ENCODE peak calls at places on chromosomes 4 and X, in seven cellular contexts. Q is sigmoid colon; B is T-cell; I is activated T-helper 1 cell treated with Interleukin-2 at 50 U/mL for 16 hours; W is ovary; O is IMR-90; G is stimulated activated CD8-positive, alpha-beta memory T cell treated with anti-CD3 and anti-CD28 coated beads, Interleukin-2, amount 100 ng/mL, for 48 hours. K is an unnamed sample.

GRCh38 chr4:68589790-68590189 is 13.7 kb upstream of the UGT2B17 start:
- DNase-seq in Q (no peak), B (no peak), I (no peak), W (no peak), O (no peak), G (no peak), K (no peak)

GRCh38 chr4:150501019-150501727 is 80.8 kb upstream of the MAB21L2 start:
- DNase-seq in Q (no peak), B (no peak), I (no peak), W (no peak), O (peak), G (no peak), K (no peak)

GRCh38 chrX:78769356-78769755 is 21.8 kb downstream of the LPAR4 start:
- DNase-seq in Q (no peak), B (no peak), I (no peak), W (no peak), O (no peak), G (no peak), K (no peak)

GRCh38 chrX:119729408-119730201 is 28.8 kb upstream of the SOWAHD start:
- DNase-seq in Q (peak), B (peak), I (peak), W (peak), O (peak), G (peak), K (no peak)

GRCh38 chr4:143768007-143768591 is 67.6 kb upstream of the FREM3 start:
- DNase-seq in Q (no peak), B (no peak), I (no peak), W (no peak), O (no peak), G (no peak), K (no peak)

GRCh38 chr4:142248946-142249345 is 597.2 kb downstream of the INPP4B start:
- DNase-seq in Q (no peak), B (no peak), I (no peak), W (no peak), O (peak), G (no peak), K (no peak)

GRCh38 chr4:47913858-47914218 is 545 bp downstream of the NFXL1 start:
- DNase-seq in Q (peak), B (peak), I (peak), W (peak), O (no peak), G (peak), K (no peak)

GRCh38 chr4:128286474-128287158 is 997 bp downstream of the PGRMC2 start:
- DNase-seq in Q (no peak), B (peak), I (no peak), W (no peak), O (peak), G (no peak), K (no peak)

GRCh38 chr4:108149588-108150380 is 18.9 kb downstream of the LEF1 start:
- DNase-seq in Q (no peak), B (no peak), I (no peak), W (no peak), O (no peak), G (no peak), K (no peak)

GRCh38 chr4:80201326-80202151 is 4.2 kb downstream of the PRDM8 start:
- DNase-seq in Q (no peak), B (peak), I (peak), W (peak), O (peak), G (peak), K (no peak)

GRCh38 chr4:174198396-174199179 is 84.9 kb downstream of the FBXO8 start:
- DNase-seq in Q (peak), B (no peak), I (no peak), W (no peak), O (peak), G (no peak), K (no peak)

GRCh38 chr4:33837043-33837442 is 2407.3 kb downstream of the ARAP2 start:
- DNase-seq in Q (no peak), B (no peak), I (no peak), W (no peak), O (peak), G (no peak), K (no peak)

GRCh38 chr4:90996813-90997212 is 869.6 kb downstream of the CCSER1 start:
- DNase-seq in Q (no peak), B (no peak), I (no peak), W (no peak), O (no peak), G (no peak), K (no peak)

K was measured in mesenteric fat pad.